ENCODE peak calls at places on chromosomes 6 and 20, in four cellular contexts. J is neuronal stem cell, G is H1, L is IMR-90. Z is an unnamed sample.

GRCh38 chr20:6673071-6673470 is 94.4 kb upstream of the BMP2 start:
- DNase-seq in J (no peak), G (no peak), L (no peak), Z (no peak)

GRCh38 chr6:170276369-170277057 is 14.4 kb downstream of the DLL1 start:
- DNase-seq in G (no peak), J (no peak), L (no peak), Z (no peak)

GRCh38 chr20:64212750-64213149 is 42.8 kb upstream of the PCMTD2 start:
- DNase-seq in L (peak; percentile 63), G (no peak), J (no peak), Z (peak; percentile 33)

GRCh38 chr6:31821301-31822037 is 6.1 kb upstream of the HSPA1B start:
- DNase-seq in J (peak; percentile 45), L (peak; percentile 30), G (no peak), Z (no peak)

GRCh38 chr6:82385102-82385501 is 21.5 kb downstream of the TPBG start:
- DNase-seq in L (no peak), G (no peak), J (no peak), Z (no peak)

GRCh38 chr6:6386010-6386409 is 65.5 kb upstream of the F13A1 start:
- DNase-seq in J (no peak), G (no peak), L (no peak), Z (no peak)

GRCh38 chr6:148868314-148868713 is 121.5 kb downstream of the UST start:
- DNase-seq in J (no peak), L (peak; percentile 86), G (no peak), Z (peak; percentile 63)

GRCh38 chr6:30143780-30144179 is 7.8 kb downstream of the TRIM40 start:
- DNase-seq in L (no peak), G (no peak), J (no peak), Z (no peak)

GRCh38 chr6:52553719-52554118 is 23.1 kb downstream of the TRAM2 start:
- DNase-seq in G (no peak), J (no peak), L (no peak), Z (no peak)

GRCh38 chr6:170008386-170008785 is 257.0 kb downstream of the ERMARD start:
- DNase-seq in L (no peak), J (no peak), G (no peak), Z (no peak)

GRCh38 chr20:43438578-43439316 is 18.9 kb upstream of the SRSF6 start:
- DNase-seq in G (no peak), L (no peak), J (no peak), Z (no peak)

GRCh38 chr6:149723262-149723661 is 5.4 kb upstream of the LATS1 start:
- DNase-seq in L (no peak), G (no peak), J (no peak), Z (no peak)

GRCh38 chr6:35603326-35604202 is 85.2 kb downstream of the FKBP5 start:
- DNase-seq in L (no peak), J (no peak), G (no peak), Z (no peak)

GRCh38 chr6:125906158-125906998 is 50.2 kb upstream of the HINT3 start:
- DNase-seq in J (peak; percentile 24), L (peak; percentile 27), G (no peak), Z (peak; percentile 38)

GRCh38 chr20:19288061-19288460 is 75.6 kb downstream of the SLC24A3 start:
- DNase-seq in G (no peak), L (no peak), J (no peak), Z (peak; percentile 24)

GRCh38 chr6:33061987-33062386 is 11.5 kb downstream of the HLA-DPA1 start:
- DNase-seq in L (peak; percentile 25), J (no peak), G (no peak), Z (peak; percentile 21)

GRCh38 chr6:129536271-129536670 is 173.7 kb downstream of the ARHGAP18 start:
- DNase-seq in G (no peak), L (no peak), J (no peak), Z (no peak)

DNA sequence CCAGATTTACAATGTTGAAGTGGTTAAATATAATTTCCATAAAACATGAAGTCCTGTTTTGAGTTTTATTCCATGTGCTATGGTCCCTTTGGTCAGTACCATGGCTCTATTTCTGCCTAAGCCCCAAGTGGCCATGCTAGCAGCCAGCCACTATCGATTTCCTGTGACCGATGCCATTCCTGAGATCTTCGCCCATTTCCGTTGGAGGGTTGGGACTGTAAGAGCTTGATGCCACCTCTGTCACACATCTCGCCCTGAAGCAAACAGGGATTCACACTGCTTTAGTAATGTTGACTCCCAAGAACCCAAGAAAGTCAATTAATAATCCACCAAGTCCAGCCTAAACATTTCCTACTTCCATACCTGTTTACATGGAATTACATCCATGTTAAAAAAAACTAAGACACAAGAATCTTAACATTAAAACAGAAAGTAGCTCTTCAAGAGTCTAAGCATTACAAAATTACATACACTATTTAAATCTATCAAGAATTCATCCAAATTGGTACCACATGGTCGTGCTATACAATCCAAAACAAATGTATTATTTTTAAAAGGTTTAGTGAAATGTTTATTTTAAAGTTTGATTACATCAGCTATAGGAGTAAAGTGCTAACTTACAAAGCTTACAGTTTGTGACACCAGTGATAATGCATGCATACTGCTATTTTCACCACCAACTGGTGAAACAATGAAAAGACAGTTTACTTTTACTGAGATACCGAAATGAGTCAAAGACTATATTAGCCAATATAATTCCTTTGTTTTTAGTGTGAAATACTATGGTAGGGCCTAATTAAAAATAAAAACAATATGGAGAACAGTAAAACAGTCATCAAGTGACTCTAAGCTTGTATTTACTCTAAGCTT is 2.5 kb downstream of the RBM39 start:
- DNase-seq in G (no peak), J (no peak), L (peak; percentile 50), Z (peak; percentile 67)
- H3K4me3 ChIP-seq in G (peak overlapping the region; percentile 85), J (peak overlapping the region; percentile 64), L (no peak overlapping the region), Z (peak overlapping the region; percentile 86)

GRCh38 chr6:16278048-16278724 is 39.8 kb downstream of the GMPR start:
- DNase-seq in L (peak; percentile 21), G (no peak), J (no peak), Z (peak; percentile 22)
- H2AK5ac ChIP-seq in L (peak overlapping the region; percentile 89), G (no peak overlapping the region), J (peak overlapping the region; percentile 49), Z (peak overlapping the region; percentile 9)

GRCh38 chr20:4519530-4519929 is 202.2 kb upstream of the PRND start:
- DNase-seq in L (no peak), G (no peak), J (peak; percentile 2), Z (no peak)

GRCh38 chr20:4524792-4525191 is 196.9 kb upstream of the PRND start:
- DNase-seq in J (no peak), L (no peak), G (no peak), Z (no peak)

GRCh38 chr20:4524307-4524706 is 197.4 kb upstream of the PRND start:
- DNase-seq in J (no peak), G (no peak), L (no peak), Z (no peak)

GRCh38 chr20:4521170-4521968 is 200.3 kb upstream of the PRND start:
- DNase-seq in L (no peak), J (no peak), G (no peak), Z (no peak)

DNA sequence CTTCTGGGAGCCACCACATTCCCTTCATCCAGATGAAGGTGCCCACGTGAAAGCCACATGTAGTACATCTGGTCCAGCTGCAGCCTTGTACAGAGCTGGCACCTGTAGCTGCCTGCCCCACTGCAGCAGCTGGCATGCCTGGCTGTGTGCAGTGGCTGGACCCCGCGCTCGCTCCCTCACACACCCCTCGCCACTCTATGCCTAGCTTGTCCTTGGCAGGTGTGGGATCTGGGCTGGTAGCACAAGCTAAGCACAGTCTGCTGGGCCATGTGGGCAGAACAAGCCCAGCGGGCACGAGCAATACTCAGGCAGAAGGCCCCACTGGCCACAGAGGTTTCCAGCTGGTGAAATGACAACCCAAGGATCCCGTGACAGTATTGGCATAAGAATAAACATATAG is 199.4 kb upstream of the PRND start:
- DNase-seq in L (no peak), J (no peak), G (no peak), Z (no peak)
- H3K4me3 ChIP-seq in L (no peak overlapping the region), J (no peak overlapping the region), G (no peak overlapping the region), Z (no peak overlapping the region)

DNA sequence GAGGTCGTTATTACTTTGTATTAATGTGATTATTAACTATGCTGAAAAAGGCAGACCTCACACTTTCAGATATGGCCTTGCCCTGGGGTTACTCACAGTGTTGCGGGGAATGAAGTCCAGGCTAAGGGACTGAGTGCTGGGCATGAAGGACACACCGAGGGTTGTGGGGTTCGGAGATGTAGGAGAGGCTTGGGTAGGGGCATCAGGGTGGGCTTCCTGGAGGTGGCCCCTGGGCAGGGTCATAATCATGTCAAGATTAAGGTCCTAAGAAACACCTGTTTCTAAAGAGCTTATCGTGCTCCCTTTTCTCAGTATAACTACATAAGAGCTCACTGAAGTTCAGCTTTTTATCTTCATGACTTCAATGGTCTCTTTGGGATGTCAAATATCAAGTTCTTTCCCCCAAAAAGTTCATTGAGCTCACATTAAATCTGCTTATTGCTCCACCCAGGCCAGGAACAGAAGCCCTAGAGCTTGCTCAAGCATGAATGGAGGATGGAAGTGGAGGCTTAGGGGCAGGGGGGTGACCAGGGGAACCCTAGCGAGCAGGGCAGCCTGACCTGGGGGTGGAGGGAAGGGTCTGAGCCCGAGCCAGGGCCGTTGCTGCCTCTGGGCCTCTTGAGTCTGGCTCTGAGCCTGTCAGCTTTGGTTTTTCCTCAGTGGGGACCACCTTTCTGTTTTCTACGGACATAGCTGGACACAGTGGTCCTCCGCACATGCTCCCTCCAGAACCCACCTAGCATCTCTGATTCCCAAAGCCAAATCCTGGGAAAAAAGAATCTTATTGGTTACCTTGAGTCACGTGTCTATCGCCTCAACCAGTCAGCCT is 37.3 kb upstream of the TGM2 start:
- DNase-seq in G (no peak), J (no peak), L (no peak), Z (no peak)
- H2AK5ac ChIP-seq in G (no peak overlapping the region), J (no peak overlapping the region), L (peak overlapping the region; percentile 43), Z (no peak overlapping the region)